ENCODE peak calls at places on chromosome 21, in ten cellular contexts. U, Q, K, D, Z, I, Y, N, W and O are unnamed samples.

GRCh38 chr21:35609263-35609662 is 451.1 kb downstream of the SETD4 start:
- DNase-seq in U (no peak), Q (no peak), K (no peak), D (no peak), Z (no peak), I (no peak), Y (no peak), N (no peak), W (no peak), O (no peak)

GRCh38 chr21:34730194-34730593 is 61.4 kb downstream of the CLIC6 start:
- DNase-seq in U (no peak), Q (no peak), K (no peak), D (no peak), Z (no peak), I (no peak), Y (no peak), N (no peak), W (no peak), O (no peak)

GRCh38 chr21:32007461-32007860 is 134.6 kb downstream of the HUNK start:
- DNase-seq in U (no peak), Q (peak; percentile 26), K (no peak), D (no peak), Z (no peak), I (peak; percentile 82), Y (no peak), N (no peak), W (peak; percentile 65), O (no peak)

GRCh38 chr21:27424601-27425000 is 457.7 kb upstream of the ADAMTS5 start:
- DNase-seq in U (no peak), Q (no peak), K (no peak), D (peak; percentile 54), Z (no peak), I (peak; percentile 34), Y (no peak), N (no peak), W (no peak), O (no peak)

GRCh38 chr21:17775431-17776126 is 43.6 kb downstream of the C21orf91 start:
- DNase-seq in U (no peak), Q (no peak), K (no peak), D (no peak), Z (peak; percentile 68), I (no peak), Y (no peak), N (peak; percentile 61), W (no peak), O (no peak)

GRCh38 chr21:31143021-31143420 is 104.7 kb upstream of the KRTAP19-8 start:
- DNase-seq in U (no peak), Q (no peak), K (no peak), D (no peak), Z (no peak), I (peak; percentile 2), Y (no peak), N (no peak), W (no peak), O (no peak)

GRCh38 chr21:35882791-35883240 is 177.5 kb downstream of the SETD4 start:
- DNase-seq in U (peak; percentile 15), Q (no peak), K (peak; percentile 23), D (peak; percentile 24), Z (no peak), I (peak; percentile 33), Y (no peak), N (no peak), W (peak; percentile 49), O (no peak)

GRCh38 chr21:35375115-35375514 is 326.0 kb upstream of the RUNX1 start:
- DNase-seq in U (no peak), Q (no peak), K (no peak), D (peak; percentile 77), Z (no peak), I (peak; percentile 82), Y (no peak), N (no peak), W (no peak), O (no peak)

GRCh38 chr21:34835526-34835925 is 166.7 kb downstream of the CLIC6 start:
- DNase-seq in U (peak; percentile 55), Q (peak; percentile 72), K (peak; percentile 67), D (peak; percentile 52), Z (no peak), I (no peak), Y (no peak), N (no peak), W (peak; percentile 78), O (no peak)

GRCh38 chr21:24110846-24111245 is 1496.4 kb downstream of the MRPL39 start:
- DNase-seq in U (no peak), Q (no peak), K (no peak), D (no peak), Z (no peak), I (peak; percentile 77), Y (no peak), N (no peak), W (no peak), O (no peak)

GRCh38 chr21:35504277-35504676 is 455.2 kb upstream of the RUNX1 start:
- DNase-seq in U (no peak), Q (no peak), K (no peak), D (no peak), Z (no peak), I (no peak), Y (no peak), N (no peak), W (no peak), O (no peak)

GRCh38 chr21:31447477-31447876 is 103.4 kb upstream of the TIAM1 start:
- DNase-seq in U (no peak), Q (no peak), K (no peak), D (peak; percentile 71), Z (no peak), I (peak; percentile 36), Y (no peak), N (no peak), W (no peak), O (no peak)

GRCh38 chr21:23524685-23525084 is 2082.6 kb downstream of the MRPL39 start:
- DNase-seq in U (no peak), Q (no peak), K (no peak), D (no peak), Z (no peak), I (no peak), Y (no peak), N (no peak), W (no peak), O (no peak)

GRCh38 chr21:31921079-31921478 is 48.3 kb downstream of the HUNK start:
- DNase-seq in U (no peak), Q (no peak), K (no peak), D (no peak), Z (no peak), I (peak; percentile 91), Y (no peak), N (no peak), W (no peak), O (no peak)

GRCh38 chr21:23695449-23695848 is 1911.8 kb downstream of the MRPL39 start:
- DNase-seq in U (no peak), Q (no peak), K (no peak), D (no peak), Z (no peak), I (no peak), Y (no peak), N (no peak), W (no peak), O (no peak)

DNA sequence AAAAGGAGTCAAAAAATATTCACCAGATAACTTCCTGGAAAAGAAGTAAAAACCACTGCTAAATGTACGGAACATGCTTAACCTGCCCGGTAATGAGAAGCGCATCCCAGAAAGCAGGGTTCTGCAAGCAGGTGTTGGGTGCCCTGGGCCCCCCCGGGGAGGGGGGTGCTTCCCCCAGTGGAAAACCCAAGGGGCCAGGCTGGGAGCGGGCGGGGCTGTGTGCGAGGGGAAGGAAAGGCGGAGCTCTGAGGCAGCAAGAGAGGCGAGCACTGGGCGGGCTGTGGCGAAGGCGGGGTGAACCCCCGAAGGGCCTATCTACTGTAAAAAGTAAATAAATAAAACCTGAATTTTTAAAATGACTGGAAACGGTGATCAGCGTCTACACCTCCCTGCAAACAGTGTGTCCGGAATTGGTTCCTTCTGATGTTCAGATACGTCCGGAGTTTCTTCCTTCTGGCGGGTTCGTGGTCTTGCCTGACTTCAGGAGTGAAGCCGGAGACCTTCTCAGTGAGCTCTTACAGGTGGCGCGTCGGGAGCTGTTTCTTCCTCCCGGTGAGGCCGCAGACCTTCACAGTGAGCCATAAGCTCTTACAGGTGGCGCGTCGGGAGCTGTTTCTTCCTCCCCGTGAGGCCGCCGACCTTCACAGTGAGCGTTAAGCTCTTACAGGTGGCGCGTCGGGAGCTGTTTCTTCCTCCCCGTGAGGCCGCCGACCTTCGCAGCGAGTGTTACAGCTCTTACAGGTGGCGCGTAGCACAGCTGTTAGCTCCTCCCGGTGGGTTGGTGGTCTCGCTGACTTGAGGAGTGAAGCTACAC is 13.4 kb downstream of the FTCD start:
- DNase-seq in U (no peak), Q (no peak), K (no peak), D (no peak), Z (peak; percentile 68), I (no peak), Y (peak; percentile 16), N (no peak), W (no peak), O (no peak)
- H3K4me3 ChIP-seq in U (no peak overlapping the region), Q (no peak overlapping the region), K (no peak overlapping the region), D (no peak overlapping the region), Z (no peak overlapping the region), I (no peak overlapping the region), Y (no peak overlapping the region), N (no peak overlapping the region), W (no peak overlapping the region), O (no peak overlapping the region)

GRCh38 chr21:43603641-43604504 is 55.4 kb downstream of the HSF2BP start:
- DNase-seq in U (no peak), Q (no peak), K (no peak), D (peak; percentile 61), Z (no peak), I (peak; percentile 67), Y (no peak), N (no peak), W (no peak), O (no peak)
- H3K4me3 ChIP-seq in U (no peak overlapping the region), Q (no peak overlapping the region), K (no peak overlapping the region), D (no peak overlapping the region), Z (no peak overlapping the region), I (no peak overlapping the region), Y (no peak overlapping the region), N (no peak overlapping the region), W (no peak overlapping the region), O (no peak overlapping the region)

GRCh38 chr21:29022141-29022540 is 2.3 kb upstream of the USP16 start:
- DNase-seq in U (no peak), Q (no peak), K (no peak), D (no peak), Z (no peak), I (no peak), Y (no peak), N (no peak), W (no peak), O (no peak)
- H3K4me3 ChIP-seq in U (no peak overlapping the region), Q (no peak overlapping the region), K (no peak overlapping the region), D (no peak overlapping the region), Z (no peak overlapping the region), I (no peak overlapping the region), Y (no peak overlapping the region), N (no peak overlapping the region), W (no peak overlapping the region), O (no peak overlapping the region)

DNA sequence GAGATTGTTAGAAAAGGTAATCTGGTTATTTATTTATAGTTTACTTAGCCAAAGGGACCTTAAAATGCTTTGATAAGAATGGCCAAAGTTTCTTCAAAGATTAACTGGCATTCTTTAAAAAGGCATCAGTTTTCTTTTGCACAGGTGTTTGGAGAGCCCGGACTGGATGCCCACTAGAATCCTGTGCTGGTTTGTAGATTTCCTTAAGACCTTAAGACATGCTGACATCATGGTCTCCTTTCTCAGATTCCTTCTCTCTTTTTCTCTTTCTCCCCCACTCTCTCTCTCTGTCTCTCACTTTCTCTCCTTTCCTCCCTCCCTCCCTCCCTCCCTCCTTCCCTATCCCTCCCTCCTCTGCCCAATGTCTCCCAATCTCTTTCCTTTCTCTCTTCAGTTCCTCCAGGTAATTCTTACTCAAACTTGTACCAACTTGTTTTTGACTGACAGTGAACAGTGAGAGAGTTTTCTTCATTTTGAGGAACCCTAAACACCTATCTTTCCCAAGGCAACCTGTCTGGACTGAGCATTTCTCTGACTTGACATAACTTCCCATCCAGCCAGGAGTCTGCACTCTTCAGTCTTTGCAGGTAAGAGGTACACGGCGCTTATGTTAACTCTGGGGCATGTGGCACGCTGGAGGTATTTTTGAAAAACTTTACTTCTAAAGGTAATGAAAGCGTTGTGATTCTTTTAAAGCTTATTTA is at the start of gene KCNJ15:
- DNase-seq in U (no peak), Q (no peak), K (no peak), D (no peak), Z (no peak), I (no peak), Y (no peak), N (no peak), W (no peak), O (no peak)
- H3K4me3 ChIP-seq in U (no peak within 1 kb of the TSS), Q (no peak within 1 kb of the TSS), K (no peak within 1 kb of the TSS), D (no peak within 1 kb of the TSS), Z (peak within 1 kb of the TSS; percentile 75), I (no peak within 1 kb of the TSS), Y (no peak within 1 kb of the TSS), N (no peak within 1 kb of the TSS), W (no peak within 1 kb of the TSS), O (no peak within 1 kb of the TSS)